ENCODE peak calls at places on chromosomes 13 and 19, in five cellular contexts. A is neural progenitor cell, M is Ammon's horn, I is substantia nigra, S is mucosa of gallbladder. O is an unnamed sample.

GRCh38 chr13:27293873-27294515 is 23.4 kb downstream of the RASL11A start:
- DNase-seq in A (no peak), M (no peak), I (no peak), S (no peak), O (no peak)

GRCh38 chr13:52851153-52851962 is 2.9 kb upstream of the PCDH8 start:
- DNase-seq in S (no peak), A (peak), M (peak), I (no peak), O (peak)

GRCh38 chr13:51912511-51913225 is 50.9 kb downstream of the CCDC70 start:
- DNase-seq in S (no peak), A (no peak), I (no peak), M (no peak), O (no peak)

GRCh38 chr19:16037424-16038195 is 38.7 kb upstream of the TPM4 start:
- DNase-seq in I (no peak), S (no peak), A (no peak), M (no peak), O (no peak)

GRCh38 chr19:54096642-54097106 is 3.9 kb downstream of the OSCAR start:
- DNase-seq in S (peak), I (no peak), M (no peak), A (peak), O (peak)

GRCh38 chr19:11423804-11424318 is 4.7 kb upstream of the RGL3 start:
- DNase-seq in M (no peak), S (no peak), A (no peak), I (no peak), O (peak)

GRCh38 chr13:44384778-44385177 is 11.2 kb downstream of the SERP2 start:
- DNase-seq in A (no peak), M (no peak), S (no peak), I (no peak), O (no peak)

GRCh38 chr13:20728579-20729300 is 25.2 kb downstream of the IL17D start:
- DNase-seq in S (no peak), A (no peak), M (no peak), I (no peak), O (no peak)

GRCh38 chr13:28415994-28416411 is 78.9 kb downstream of the FLT1 start:
- DNase-seq in S (no peak), A (no peak), I (no peak), M (no peak), O (no peak)

GRCh38 chr19:41330476-41330875 is 20.5 kb downstream of the CCDC97 start:
- DNase-seq in S (no peak), M (no peak), I (no peak), A (no peak), O (no peak)

GRCh38 chr19:33260628-33261418 is 35.2 kb upstream of the SLC7A10 start:
- DNase-seq in A (no peak), M (peak), S (no peak), I (no peak), O (no peak)

GRCh38 chr13:55613429-55614187 is 1527.1 kb upstream of the PRR20A start:
- DNase-seq in M (no peak), A (no peak), S (no peak), I (no peak), O (no peak)

GRCh38 chr13:80685942-80686341 is 345.0 kb upstream of the SPRY2 start:
- DNase-seq in I (no peak), M (no peak), S (no peak), A (no peak), O (no peak)

GRCh38 chr13:26785845-26786630 is 25.5 kb upstream of the GPR12 start:
- DNase-seq in I (no peak), A (peak), M (peak), S (no peak), O (peak)